ENCODE peak calls at places on chromosome 5, in four cellular contexts. One of them, this sample, is unnamed.
A peak's percentile ranks its signal among the peaks of the same experiment; 100 is the strongest.

GRCh38 chr5:175842947-175843793 is 28.2 kb upstream of the CPLX2 start:
- DNase-seq in suprapubic skin: no peak
- DNase-seq in HepG2: peak; percentile 78
- DNase-seq in tibial nerve: no peak
- DNase-seq in this sample: no peak

GRCh38 chr5:96023518-96023917 is 61.9 kb upstream of the ELL2 start:
- DNase-seq in tibial nerve: no peak
- DNase-seq in HepG2: no peak
- DNase-seq in suprapubic skin: no peak
- DNase-seq in this sample: no peak

GRCh38 chr5:160235731-160236130 is 6.4 kb downstream of the FABP6 start:
- DNase-seq in suprapubic skin: no peak
- DNase-seq in tibial nerve: no peak
- DNase-seq in HepG2: no peak
- DNase-seq in this sample: no peak

GRCh38 chr5:126003309-126003708 is 419.9 kb upstream of the GRAMD2B start:
- DNase-seq in tibial nerve: peak; percentile 12
- DNase-seq in HepG2: no peak
- DNase-seq in suprapubic skin: peak; percentile 56
- DNase-seq in this sample: no peak

GRCh38 chr5:151617841-151618710 is 26.9 kb upstream of the FAT2 start:
- DNase-seq in tibial nerve: no peak
- DNase-seq in HepG2: peak; percentile 87
- DNase-seq in suprapubic skin: no peak
- DNase-seq in this sample: no peak

GRCh38 chr5:25330721-25331120 is 685.9 kb upstream of the CDH10 start:
- DNase-seq in HepG2: no peak
- DNase-seq in tibial nerve: no peak
- DNase-seq in suprapubic skin: no peak
- DNase-seq in this sample: no peak

GRCh38 chr5:137778772-137779564 is 24.8 kb upstream of the HNRNPA0 start:
- DNase-seq in tibial nerve: no peak
- DNase-seq in suprapubic skin: no peak
- DNase-seq in HepG2: peak; percentile 27
- DNase-seq in this sample: no peak

GRCh38 chr5:131416729-131417128 is 152.9 kb downstream of the CDC42SE2 start:
- DNase-seq in tibial nerve: no peak
- DNase-seq in suprapubic skin: no peak
- DNase-seq in HepG2: no peak
- DNase-seq in this sample: no peak

GRCh38 chr5:119333421-119333851 is 22.4 kb upstream of the TNFAIP8 start:
- DNase-seq in HepG2: no peak
- DNase-seq in tibial nerve: no peak
- DNase-seq in suprapubic skin: no peak
- DNase-seq in this sample: no peak

GRCh38 chr5:121693864-121694263 is 157.8 kb upstream of the FTMT start:
- DNase-seq in suprapubic skin: no peak
- DNase-seq in HepG2: no peak
- DNase-seq in tibial nerve: no peak
- DNase-seq in this sample: no peak

GRCh38 chr5:137724251-137724650 is 11.6 kb downstream of the KLHL3 start:
- DNase-seq in tibial nerve: no peak
- DNase-seq in suprapubic skin: no peak
- DNase-seq in HepG2: no peak
- DNase-seq in this sample: no peak

GRCh38 chr5:43075319-43076293 is 35.5 kb upstream of the ANXA2R start:
- DNase-seq in suprapubic skin: no peak
- DNase-seq in HepG2: no peak
- DNase-seq in tibial nerve: no peak
- DNase-seq in this sample: no peak

GRCh38 chr5:72760259-72760658 is 56.2 kb upstream of the TNPO1 start:
- DNase-seq in suprapubic skin: no peak
- DNase-seq in tibial nerve: no peak
- DNase-seq in HepG2: no peak
- DNase-seq in this sample: no peak

GRCh38 chr5:108749130-108749861 is 1.6 kb downstream of the FER start:
- DNase-seq in suprapubic skin: no peak
- DNase-seq in tibial nerve: no peak
- DNase-seq in HepG2: no peak
- DNase-seq in this sample: peak; percentile 91

GRCh38 chr5:88724201-88724600 is 158.8 kb downstream of the MEF2C start:
- DNase-seq in tibial nerve: no peak
- DNase-seq in suprapubic skin: no peak
- DNase-seq in HepG2: no peak
- DNase-seq in this sample: no peak

GRCh38 chr5:179805529-179806249 is 977 bp downstream of the MGAT4B start:
- DNase-seq in suprapubic skin: peak; percentile 68
- DNase-seq in tibial nerve: no peak
- DNase-seq in HepG2: no peak
- DNase-seq in this sample: peak; percentile 77

GRCh38 chr5:98414938-98415337 is 358.5 kb upstream of the RGMB start:
- DNase-seq in suprapubic skin: no peak
- DNase-seq in tibial nerve: no peak
- DNase-seq in HepG2: no peak
- DNase-seq in this sample: no peak

GRCh38 chr5:67639311-67639710 is 442.7 kb upstream of the CD180 start:
- DNase-seq in HepG2: no peak
- DNase-seq in suprapubic skin: peak; percentile 67
- DNase-seq in tibial nerve: peak; percentile 48
- DNase-seq in this sample: peak; percentile 67

GRCh38 chr5:107254902-107255234 is 415.9 kb downstream of the EFNA5 start:
- DNase-seq in suprapubic skin: no peak
- DNase-seq in tibial nerve: no peak
- DNase-seq in HepG2: no peak
- DNase-seq in this sample: no peak

GRCh38 chr5:135625961-135626360 is 47.2 kb upstream of the CXCL14 start:
- DNase-seq in suprapubic skin: no peak
- DNase-seq in HepG2: no peak
- DNase-seq in tibial nerve: no peak
- DNase-seq in this sample: no peak

GRCh38 chr5:151162794-151163193 is 5.2 kb upstream of the ANXA6 start:
- DNase-seq in HepG2: no peak
- DNase-seq in tibial nerve: no peak
- DNase-seq in suprapubic skin: no peak
- DNase-seq in this sample: no peak

GRCh38 chr5:142888469-142889085 is 118.4 kb downstream of the ARHGAP26 start:
- DNase-seq in suprapubic skin: no peak
- DNase-seq in tibial nerve: no peak
- DNase-seq in HepG2: peak; percentile 61
- DNase-seq in this sample: no peak

GRCh38 chr5:136082390-136083193 is 50.1 kb upstream of the SMAD5 start:
- DNase-seq in suprapubic skin: no peak
- DNase-seq in tibial nerve: peak; percentile 88
- DNase-seq in HepG2: peak; percentile 59
- DNase-seq in this sample: peak; percentile 87

GRCh38 chr5:32504923-32505596 is 60.5 kb upstream of the ZFR start:
- DNase-seq in HepG2: no peak
- DNase-seq in suprapubic skin: peak; percentile 71
- DNase-seq in tibial nerve: peak; percentile 71
- DNase-seq in this sample: peak; percentile 91

GRCh38 chr5:179176571-179177230 is 116.5 kb downstream of the ZNF354C start:
- DNase-seq in tibial nerve: no peak
- DNase-seq in suprapubic skin: no peak
- DNase-seq in HepG2: no peak
- DNase-seq in this sample: peak; percentile 46

GRCh38 chr5:148343049-148343413 is 7.7 kb downstream of the SPINK9 start:
- DNase-seq in tibial nerve: no peak
- DNase-seq in suprapubic skin: no peak
- DNase-seq in HepG2: no peak
- DNase-seq in this sample: no peak

GRCh38 chr5:176797456-176798093 is 12.8 kb upstream of the UNC5A start:
- DNase-seq in HepG2: no peak
- DNase-seq in tibial nerve: no peak
- DNase-seq in suprapubic skin: no peak
- DNase-seq in this sample: no peak

GRCh38 chr5:162323471-162323870 is 255.9 kb downstream of the GABRG2 start:
- DNase-seq in HepG2: no peak
- DNase-seq in suprapubic skin: no peak
- DNase-seq in tibial nerve: no peak
- DNase-seq in this sample: no peak

GRCh38 chr5:148060881-148061280 is 2.9 kb upstream of the SPINK5 start:
- DNase-seq in HepG2: no peak
- DNase-seq in tibial nerve: no peak
- DNase-seq in suprapubic skin: no peak
- DNase-seq in this sample: no peak

GRCh38 chr5:23740029-23740428 is 232.6 kb downstream of the PRDM9 start:
- DNase-seq in HepG2: no peak
- DNase-seq in tibial nerve: no peak
- DNase-seq in suprapubic skin: no peak
- DNase-seq in this sample: no peak

GRCh38 chr5:35773936-35774335 is 82.8 kb upstream of the IL7R start:
- DNase-seq in tibial nerve: no peak
- DNase-seq in HepG2: no peak
- DNase-seq in suprapubic skin: no peak
- DNase-seq in this sample: no peak

GRCh38 chr5:120605325-120606079 is 141.4 kb downstream of the PRR16 start:
- DNase-seq in tibial nerve: no peak
- DNase-seq in HepG2: no peak
- DNase-seq in suprapubic skin: no peak
- DNase-seq in this sample: no peak

GRCh38 chr5:179315356-179315890 is 29.8 kb downstream of the ADAMTS2 start:
- DNase-seq in suprapubic skin: peak; percentile 50
- DNase-seq in tibial nerve: no peak
- DNase-seq in HepG2: no peak
- DNase-seq in this sample: peak; percentile 58

GRCh38 chr5:142587354-142587965 is 98.4 kb downstream of the FGF1 start:
- DNase-seq in tibial nerve: peak; percentile 35
- DNase-seq in HepG2: peak; percentile 15
- DNase-seq in suprapubic skin: no peak
- DNase-seq in this sample: no peak

GRCh38 chr5:119655081-119655480 is 25.7 kb downstream of the FAM170A start:
- DNase-seq in tibial nerve: no peak
- DNase-seq in suprapubic skin: no peak
- DNase-seq in HepG2: no peak
- DNase-seq in this sample: no peak

DNA sequence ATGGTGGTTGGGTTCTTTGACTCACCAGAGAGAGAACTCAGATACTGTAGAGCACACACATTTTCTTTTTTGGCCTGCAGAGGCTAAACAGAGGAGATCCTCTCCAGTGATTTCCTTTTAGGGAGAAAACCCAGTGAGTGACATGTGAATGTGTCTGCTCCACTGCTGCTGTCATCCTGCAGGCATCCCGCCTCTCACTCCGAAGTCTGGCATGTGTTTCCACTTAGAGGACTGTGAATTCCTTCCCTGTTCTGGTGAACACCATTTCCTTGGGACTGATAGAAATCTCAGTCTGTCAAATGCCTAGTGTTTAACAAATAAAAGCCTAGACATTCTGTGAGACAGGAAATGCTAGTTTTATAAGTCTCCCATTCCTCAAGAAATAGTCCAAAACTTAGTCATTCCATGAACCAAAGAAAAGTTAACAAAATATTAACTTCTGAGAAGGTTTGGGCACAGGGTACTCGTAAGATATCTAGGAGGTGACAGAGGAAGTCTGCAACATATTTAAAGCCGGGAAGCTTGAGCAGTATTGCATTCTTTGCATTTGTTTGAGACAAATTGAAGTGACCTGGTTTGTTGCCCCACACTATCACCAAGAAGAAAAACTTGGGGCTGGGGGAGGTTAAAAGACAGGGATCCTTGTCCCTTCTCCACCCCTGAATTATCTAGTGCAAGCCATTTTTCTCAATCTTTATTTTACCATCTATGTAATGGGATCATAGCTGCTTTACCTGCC is 74.9 kb upstream of the NIPAL4 start:
- DNase-seq in HepG2: no peak
- DNase-seq in suprapubic skin: no peak
- DNase-seq in tibial nerve: peak; percentile 65
- DNase-seq in this sample: peak; percentile 91
- H3K27ac ChIP-seq in HepG2: no peak overlapping the region
- H3K27ac ChIP-seq in suprapubic skin: peak overlapping the region; percentile 26
- H3K27ac ChIP-seq in tibial nerve: peak overlapping the region; percentile 61
- H3K27ac ChIP-seq in this sample: peak overlapping the region; percentile 94

GRCh38 chr5:11507156-11507910 is 396.9 kb downstream of the CTNND2 start:
- DNase-seq in HepG2: no peak
- DNase-seq in suprapubic skin: no peak
- DNase-seq in tibial nerve: no peak
- DNase-seq in this sample: no peak
- TF ChIP-seq CTCF in HepG2: no peak
- TF ChIP-seq CTCF in suprapubic skin: no peak
- TF ChIP-seq CTCF in tibial nerve: no peak
- TF ChIP-seq CTCF in this sample: no peak

DNA sequence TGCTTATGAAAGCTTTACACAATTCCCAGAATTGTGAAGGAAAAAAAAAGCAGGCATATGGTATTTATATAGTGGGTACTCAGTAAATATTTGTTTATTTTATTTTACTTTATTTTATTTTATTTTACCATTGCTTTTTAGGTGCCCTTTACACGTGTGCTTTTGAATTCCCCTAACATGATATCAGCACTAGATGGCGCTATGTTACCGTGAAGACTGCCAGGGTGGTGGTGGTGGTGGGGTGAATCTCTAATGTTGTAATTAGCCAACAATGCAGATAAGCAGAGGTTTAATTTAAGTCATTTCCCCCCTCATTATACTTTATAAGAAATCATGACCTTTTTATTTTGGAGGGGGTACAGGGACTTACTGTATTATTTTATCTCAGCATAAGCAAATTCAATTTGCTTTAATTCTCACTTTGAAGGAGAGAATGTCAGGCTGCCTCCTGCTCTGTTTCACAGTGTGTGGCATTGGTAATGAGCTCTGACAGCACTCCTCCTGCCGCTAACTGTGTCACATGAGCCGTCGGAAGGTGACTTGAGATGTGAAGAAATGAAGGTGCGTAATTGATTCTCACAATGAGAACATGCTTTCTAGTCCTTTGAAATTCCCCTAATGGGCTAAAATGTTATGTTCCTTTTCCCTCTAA is 165.6 kb downstream of the YTHDC2 start:
- DNase-seq in HepG2: peak; percentile 30
- DNase-seq in suprapubic skin: no peak
- DNase-seq in tibial nerve: peak; percentile 55
- DNase-seq in this sample: no peak
- TF ChIP-seq EP300 in HepG2: no peak
- TF ChIP-seq EP300 in suprapubic skin: no peak
- TF ChIP-seq EP300 in tibial nerve: no peak
- TF ChIP-seq EP300 in this sample: no peak

GRCh38 chr5:172920447-172920849 is 38.8 kb upstream of the RPL26L1 start:
- DNase-seq in tibial nerve: no peak
- DNase-seq in HepG2: no peak
- DNase-seq in suprapubic skin: no peak
- DNase-seq in this sample: peak; percentile 91

GRCh38 chr5:172918421-172919371 is 40.5 kb upstream of the RPL26L1 start:
- DNase-seq in suprapubic skin: no peak
- DNase-seq in tibial nerve: no peak
- DNase-seq in HepG2: no peak
- DNase-seq in this sample: no peak

GRCh38 chr5:172920995-172921394 is 38.2 kb upstream of the RPL26L1 start:
- DNase-seq in suprapubic skin: no peak
- DNase-seq in HepG2: no peak
- DNase-seq in tibial nerve: no peak
- DNase-seq in this sample: no peak

GRCh38 chr5:172921906-172922305 is 37.3 kb upstream of the RPL26L1 start:
- DNase-seq in suprapubic skin: no peak
- DNase-seq in HepG2: no peak
- DNase-seq in tibial nerve: no peak
- DNase-seq in this sample: no peak

GRCh38 chr5:172919525-172920446 is 39.4 kb upstream of the RPL26L1 start:
- DNase-seq in tibial nerve: no peak
- DNase-seq in suprapubic skin: no peak
- DNase-seq in HepG2: no peak
- DNase-seq in this sample: peak; percentile 94
- H3K27ac ChIP-seq in tibial nerve: peak overlapping the region; percentile 66
- H3K27ac ChIP-seq in suprapubic skin: no peak overlapping the region
- H3K27ac ChIP-seq in HepG2: no peak overlapping the region
- H3K27ac ChIP-seq in this sample: peak overlapping the region; percentile 75

GRCh38 chr5:55920784-55921183 is 69.6 kb downstream of the IL31RA start:
- DNase-seq in HepG2: no peak
- DNase-seq in tibial nerve: no peak
- DNase-seq in suprapubic skin: no peak
- DNase-seq in this sample: no peak
- TF ChIP-seq CTCF in HepG2: peak; percentile 28
- TF ChIP-seq CTCF in tibial nerve: no peak
- TF ChIP-seq CTCF in suprapubic skin: no peak
- TF ChIP-seq CTCF in this sample: no peak